ENCODE peak calls at places on chromosomes 5 and 9, in nine cellular contexts. One of them, this sample, is unnamed.
A peak's percentile ranks its signal among the peaks of the same experiment; 100 is the strongest.

GRCh38 chr5:119928974-119929373 is 299.6 kb downstream of the FAM170A start:
- DNase-seq in psoas muscle: no peak
- DNase-seq in NT2/D1: no peak
- DNase-seq in esophagus muscularis mucosa: no peak
- DNase-seq in aorta: no peak
- DNase-seq in CD8-positive, alpha-beta memory T cell: no peak
- DNase-seq in GM23338: no peak
- DNase-seq in A673: no peak
- DNase-seq in colonic mucosa: no peak
- DNase-seq in this sample: no peak

GRCh38 chr5:108028411-108028810 is 353.5 kb downstream of the FBXL17 start:
- DNase-seq in esophagus muscularis mucosa: no peak
- DNase-seq in NT2/D1: no peak
- DNase-seq in A673: no peak
- DNase-seq in CD8-positive, alpha-beta memory T cell: no peak
- DNase-seq in colonic mucosa: no peak
- DNase-seq in psoas muscle: no peak
- DNase-seq in aorta: no peak
- DNase-seq in GM23338: peak; percentile 28
- DNase-seq in this sample: peak; percentile 36

GRCh38 chr5:2913306-2913705 is 161.8 kb upstream of the IRX2 start:
- DNase-seq in A673: no peak
- DNase-seq in aorta: no peak
- DNase-seq in CD8-positive, alpha-beta memory T cell: no peak
- DNase-seq in GM23338: no peak
- DNase-seq in NT2/D1: no peak
- DNase-seq in esophagus muscularis mucosa: peak; percentile 45
- DNase-seq in psoas muscle: no peak
- DNase-seq in colonic mucosa: no peak
- DNase-seq in this sample: no peak

GRCh38 chr9:33472171-33472920 is 1.4 kb downstream of the NOL6 start:
- DNase-seq in colonic mucosa: no peak
- DNase-seq in psoas muscle: no peak
- DNase-seq in GM23338: no peak
- DNase-seq in NT2/D1: no peak
- DNase-seq in aorta: peak; percentile 17
- DNase-seq in esophagus muscularis mucosa: no peak
- DNase-seq in A673: no peak
- DNase-seq in CD8-positive, alpha-beta memory T cell: no peak
- DNase-seq in this sample: no peak

GRCh38 chr9:84493284-84493947 is 152.9 kb upstream of the SLC28A3 start:
- DNase-seq in aorta: no peak
- DNase-seq in NT2/D1: no peak
- DNase-seq in esophagus muscularis mucosa: no peak
- DNase-seq in CD8-positive, alpha-beta memory T cell: no peak
- DNase-seq in colonic mucosa: no peak
- DNase-seq in psoas muscle: no peak
- DNase-seq in A673: no peak
- DNase-seq in GM23338: peak; percentile 39
- DNase-seq in this sample: no peak

GRCh38 chr5:88660947-88661869 is 221.8 kb downstream of the MEF2C start:
- DNase-seq in aorta: peak; percentile 74
- DNase-seq in NT2/D1: peak; percentile 72
- DNase-seq in GM23338: peak; percentile 96
- DNase-seq in psoas muscle: peak; percentile 62
- DNase-seq in CD8-positive, alpha-beta memory T cell: no peak
- DNase-seq in A673: peak; percentile 95
- DNase-seq in esophagus muscularis mucosa: peak; percentile 80
- DNase-seq in colonic mucosa: peak; percentile 51
- DNase-seq in this sample: peak; percentile 97

GRCh38 chr9:28439688-28440087 is 866.4 kb upstream of the C9orf72 start:
- DNase-seq in CD8-positive, alpha-beta memory T cell: no peak
- DNase-seq in NT2/D1: no peak
- DNase-seq in colonic mucosa: no peak
- DNase-seq in esophagus muscularis mucosa: no peak
- DNase-seq in psoas muscle: no peak
- DNase-seq in GM23338: no peak
- DNase-seq in aorta: peak; percentile 20
- DNase-seq in A673: no peak
- DNase-seq in this sample: no peak

GRCh38 chr9:107870927-107871720 is 381.6 kb upstream of the KLF4 start:
- DNase-seq in NT2/D1: no peak
- DNase-seq in esophagus muscularis mucosa: no peak
- DNase-seq in psoas muscle: no peak
- DNase-seq in CD8-positive, alpha-beta memory T cell: no peak
- DNase-seq in GM23338: no peak
- DNase-seq in A673: no peak
- DNase-seq in aorta: no peak
- DNase-seq in colonic mucosa: no peak
- DNase-seq in this sample: no peak

GRCh38 chr9:86494644-86495081 is 140.5 kb upstream of the TUT7 start:
- DNase-seq in GM23338: no peak
- DNase-seq in A673: peak; percentile 82
- DNase-seq in colonic mucosa: no peak
- DNase-seq in esophagus muscularis mucosa: no peak
- DNase-seq in CD8-positive, alpha-beta memory T cell: no peak
- DNase-seq in aorta: no peak
- DNase-seq in psoas muscle: no peak
- DNase-seq in NT2/D1: no peak
- DNase-seq in this sample: no peak

GRCh38 chr9:36118201-36118600 is 18.3 kb upstream of the GLIPR2 start:
- DNase-seq in GM23338: no peak
- DNase-seq in NT2/D1: no peak
- DNase-seq in A673: no peak
- DNase-seq in colonic mucosa: no peak
- DNase-seq in CD8-positive, alpha-beta memory T cell: no peak
- DNase-seq in esophagus muscularis mucosa: no peak
- DNase-seq in aorta: no peak
- DNase-seq in psoas muscle: no peak
- DNase-seq in this sample: no peak

DNA sequence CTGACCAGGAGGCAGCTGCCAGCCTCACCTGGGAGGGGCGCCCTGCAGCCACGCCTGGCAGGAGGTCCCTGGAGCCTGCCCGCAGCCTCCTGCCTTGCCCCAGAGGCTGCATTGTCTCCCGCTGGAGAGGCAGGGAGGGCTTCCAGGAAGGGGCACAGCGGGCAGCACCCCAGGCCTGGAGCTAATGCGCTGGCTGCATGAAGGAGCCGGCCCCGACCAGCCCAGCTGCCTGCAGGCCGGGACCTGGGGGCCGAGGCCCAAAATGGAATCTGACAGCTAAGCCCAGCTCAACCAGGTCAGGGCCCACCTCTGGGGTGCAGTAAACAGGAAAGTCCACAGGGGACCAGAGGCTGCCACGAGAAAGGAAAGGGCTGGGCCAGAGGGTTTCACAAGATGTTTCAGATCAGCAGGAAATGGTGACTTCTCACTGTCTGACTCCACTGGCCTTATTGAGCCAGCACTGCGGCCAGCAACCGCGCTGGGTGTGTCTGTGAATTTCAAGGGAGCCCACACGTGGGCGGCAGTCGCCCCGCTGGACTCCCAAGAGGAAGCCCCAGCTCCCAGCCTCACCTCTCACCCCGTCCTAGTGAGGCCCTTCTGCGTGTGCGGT is 18.6 kb upstream of the NOTCH1 start:
- DNase-seq in GM23338: no peak
- DNase-seq in NT2/D1: no peak
- DNase-seq in A673: no peak
- DNase-seq in psoas muscle: peak; percentile 81
- DNase-seq in CD8-positive, alpha-beta memory T cell: no peak
- DNase-seq in colonic mucosa: peak; percentile 52
- DNase-seq in esophagus muscularis mucosa: no peak
- DNase-seq in aorta: peak; percentile 88
- DNase-seq in this sample: no peak
- H3K4me1 ChIP-seq in GM23338: peaks cover 4% of the 10 kb centered on the region
- H3K4me1 ChIP-seq in NT2/D1: peaks cover 47% of the 10 kb centered on the region
- H3K4me1 ChIP-seq in A673: peaks cover 3% of the 10 kb centered on the region
- H3K4me1 ChIP-seq in psoas muscle: peaks cover 22% of the 10 kb centered on the region
- H3K4me1 ChIP-seq in CD8-positive, alpha-beta memory T cell: no peaks in the 10 kb centered on the region
- H3K4me1 ChIP-seq in colonic mucosa: no peaks in the 10 kb centered on the region
- H3K4me1 ChIP-seq in esophagus muscularis mucosa: peaks cover 70% of the 10 kb centered on the region
- H3K4me1 ChIP-seq in aorta: no peaks in the 10 kb centered on the region
- H3K4me1 ChIP-seq in this sample: no peaks in the 10 kb centered on the region

GRCh38 chr5:55303238-55303690 is 4.2 kb downstream of the DHX29 start:
- DNase-seq in aorta: no peak
- DNase-seq in esophagus muscularis mucosa: no peak
- DNase-seq in psoas muscle: no peak
- DNase-seq in GM23338: no peak
- DNase-seq in colonic mucosa: peak; percentile 21
- DNase-seq in NT2/D1: no peak
- DNase-seq in CD8-positive, alpha-beta memory T cell: no peak
- DNase-seq in A673: no peak
- DNase-seq in this sample: no peak

GRCh38 chr5:55304584-55304983 is 2.9 kb downstream of the DHX29 start:
- DNase-seq in esophagus muscularis mucosa: no peak
- DNase-seq in NT2/D1: no peak
- DNase-seq in GM23338: no peak
- DNase-seq in aorta: no peak
- DNase-seq in CD8-positive, alpha-beta memory T cell: no peak
- DNase-seq in psoas muscle: no peak
- DNase-seq in A673: no peak
- DNase-seq in colonic mucosa: no peak
- DNase-seq in this sample: no peak

GRCh38 chr5:55306641-55307382 is 682 bp downstream of the DHX29 start:
- DNase-seq in colonic mucosa: no peak
- DNase-seq in A673: no peak
- DNase-seq in CD8-positive, alpha-beta memory T cell: no peak
- DNase-seq in NT2/D1: no peak
- DNase-seq in psoas muscle: no peak
- DNase-seq in aorta: no peak
- DNase-seq in esophagus muscularis mucosa: no peak
- DNase-seq in GM23338: no peak
- DNase-seq in this sample: no peak

GRCh38 chr5:55307383-55308253 is at the start of the genes DHX29 and MTREX:
- DNase-seq in aorta: peak; percentile 94
- DNase-seq in NT2/D1: peak; percentile 72
- DNase-seq in CD8-positive, alpha-beta memory T cell: peak; percentile 84
- DNase-seq in A673: peak; percentile 95
- DNase-seq in esophagus muscularis mucosa: peak; percentile 96
- DNase-seq in psoas muscle: peak; percentile 94
- DNase-seq in colonic mucosa: peak; percentile 93
- DNase-seq in GM23338: peak; percentile 94
- DNase-seq in this sample: peak; percentile 94

GRCh38 chr5:55308254-55308836 is 556 bp downstream of the MTREX start:
- DNase-seq in psoas muscle: no peak
- DNase-seq in aorta: no peak
- DNase-seq in GM23338: no peak
- DNase-seq in NT2/D1: no peak
- DNase-seq in colonic mucosa: peak; percentile 35
- DNase-seq in esophagus muscularis mucosa: no peak
- DNase-seq in A673: peak; percentile 38
- DNase-seq in CD8-positive, alpha-beta memory T cell: no peak
- DNase-seq in this sample: peak; percentile 12
- H3K4me1 ChIP-seq in psoas muscle: peaks cover 59% of the 10 kb centered on the region
- H3K4me1 ChIP-seq in aorta: no peaks in the 10 kb centered on the region
- H3K4me1 ChIP-seq in GM23338: peaks cover 18% of the 10 kb centered on the region
- H3K4me1 ChIP-seq in NT2/D1: no peaks in the 10 kb centered on the region
- H3K4me1 ChIP-seq in colonic mucosa: peaks cover 11% of the 10 kb centered on the region
- H3K4me1 ChIP-seq in esophagus muscularis mucosa: peaks cover 44% of the 10 kb centered on the region
- H3K4me1 ChIP-seq in A673: peaks cover 15% of the 10 kb centered on the region
- H3K4me1 ChIP-seq in CD8-positive, alpha-beta memory T cell: peaks cover 56% of the 10 kb centered on the region
- H3K4me1 ChIP-seq in this sample: peaks cover 3% of the 10 kb centered on the region

GRCh38 chr5:51391175-51391574 is 7.9 kb downstream of the ISL1 start:
- DNase-seq in aorta: no peak
- DNase-seq in colonic mucosa: no peak
- DNase-seq in psoas muscle: no peak
- DNase-seq in esophagus muscularis mucosa: no peak
- DNase-seq in GM23338: no peak
- DNase-seq in NT2/D1: no peak
- DNase-seq in CD8-positive, alpha-beta memory T cell: no peak
- DNase-seq in A673: no peak
- DNase-seq in this sample: peak; percentile 34
- H3K4me1 ChIP-seq in aorta: no peaks in the 10 kb centered on the region
- H3K4me1 ChIP-seq in colonic mucosa: no peaks in the 10 kb centered on the region
- H3K4me1 ChIP-seq in psoas muscle: no peaks in the 10 kb centered on the region
- H3K4me1 ChIP-seq in esophagus muscularis mucosa: peaks cover 7% of the 10 kb centered on the region
- H3K4me1 ChIP-seq in GM23338: peaks cover 79% of the 10 kb centered on the region
- H3K4me1 ChIP-seq in NT2/D1: no peaks in the 10 kb centered on the region
- H3K4me1 ChIP-seq in CD8-positive, alpha-beta memory T cell: no peaks in the 10 kb centered on the region
- H3K4me1 ChIP-seq in A673: peaks cover 8% of the 10 kb centered on the region
- H3K4me1 ChIP-seq in this sample: peaks cover 18% of the 10 kb centered on the region

GRCh38 chr5:146219243-146219642 is 15.8 kb downstream of the RBM27 start:
- DNase-seq in CD8-positive, alpha-beta memory T cell: no peak
- DNase-seq in A673: no peak
- DNase-seq in NT2/D1: no peak
- DNase-seq in colonic mucosa: no peak
- DNase-seq in GM23338: no peak
- DNase-seq in esophagus muscularis mucosa: no peak
- DNase-seq in psoas muscle: no peak
- DNase-seq in aorta: no peak
- DNase-seq in this sample: no peak
- H3K4me1 ChIP-seq in CD8-positive, alpha-beta memory T cell: peaks cover 20% of the 10 kb centered on the region
- H3K4me1 ChIP-seq in A673: peaks cover under 1% of the 10 kb centered on the region
- H3K4me1 ChIP-seq in NT2/D1: no peaks in the 10 kb centered on the region
- H3K4me1 ChIP-seq in colonic mucosa: no peaks in the 10 kb centered on the region
- H3K4me1 ChIP-seq in GM23338: no peaks in the 10 kb centered on the region
- H3K4me1 ChIP-seq in esophagus muscularis mucosa: peaks cover 8% of the 10 kb centered on the region
- H3K4me1 ChIP-seq in psoas muscle: peaks cover 2% of the 10 kb centered on the region
- H3K4me1 ChIP-seq in aorta: peaks cover 2% of the 10 kb centered on the region
- H3K4me1 ChIP-seq in this sample: no peaks in the 10 kb centered on the region

DNA sequence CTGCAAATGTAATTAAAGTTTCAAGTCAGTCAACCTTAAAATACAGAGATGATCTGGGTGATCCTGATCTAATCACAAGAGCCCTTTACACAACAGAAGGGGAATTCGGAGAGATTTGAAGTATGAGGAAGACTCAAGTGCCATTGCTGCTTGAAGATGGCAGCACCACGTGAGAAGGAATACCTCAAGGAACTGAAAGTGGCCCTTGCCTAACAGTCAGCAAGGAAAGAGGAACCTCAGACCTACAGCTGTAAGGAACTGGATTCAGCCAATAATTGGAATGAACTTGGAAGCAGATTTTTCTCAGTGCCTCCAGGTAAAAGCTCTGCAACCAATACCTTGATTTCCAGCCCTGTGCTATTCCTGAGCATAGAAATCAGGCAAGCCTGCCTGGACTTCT is 87.5 kb downstream of the THBS4 start:
- DNase-seq in esophagus muscularis mucosa: no peak
- DNase-seq in aorta: no peak
- DNase-seq in CD8-positive, alpha-beta memory T cell: no peak
- DNase-seq in NT2/D1: no peak
- DNase-seq in GM23338: no peak
- DNase-seq in colonic mucosa: no peak
- DNase-seq in psoas muscle: no peak
- DNase-seq in A673: no peak
- DNase-seq in this sample: no peak
- H3K4me1 ChIP-seq in esophagus muscularis mucosa: no peaks in the 10 kb centered on the region
- H3K4me1 ChIP-seq in aorta: no peaks in the 10 kb centered on the region
- H3K4me1 ChIP-seq in CD8-positive, alpha-beta memory T cell: peaks cover 25% of the 10 kb centered on the region
- H3K4me1 ChIP-seq in NT2/D1: no peaks in the 10 kb centered on the region
- H3K4me1 ChIP-seq in GM23338: no peaks in the 10 kb centered on the region
- H3K4me1 ChIP-seq in colonic mucosa: no peaks in the 10 kb centered on the region
- H3K4me1 ChIP-seq in psoas muscle: no peaks in the 10 kb centered on the region
- H3K4me1 ChIP-seq in A673: no peaks in the 10 kb centered on the region
- H3K4me1 ChIP-seq in this sample: no peaks in the 10 kb centered on the region

This sample was measured in BE2C.